ENCODE peak calls at places on chromosome 7, in ten cellular contexts. One of them, this sample, is unnamed.

GRCh38 chr7:16136896-16137295 is 284.4 kb downstream of the CRPPA start:
- DNase-seq in ovary: no peak
- DNase-seq in body of pancreas: no peak
- DNase-seq in mesothelial cell of epicardium: no peak
- DNase-seq in bronchial epithelial cell: no peak
- DNase-seq in lower lobe of right lung: no peak
- DNase-seq in DND-41: no peak
- DNase-seq in cardiac fibroblast: no peak
- DNase-seq in sigmoid colon: no peak
- DNase-seq in IMR-90: no peak
- DNase-seq in this sample: no peak

GRCh38 chr7:78489851-78490250 is 691.3 kb downstream of the PHTF2 start:
- DNase-seq in ovary: no peak
- DNase-seq in body of pancreas: no peak
- DNase-seq in mesothelial cell of epicardium: no peak
- DNase-seq in bronchial epithelial cell: no peak
- DNase-seq in lower lobe of right lung: no peak
- DNase-seq in DND-41: no peak
- DNase-seq in cardiac fibroblast: no peak
- DNase-seq in sigmoid colon: no peak
- DNase-seq in IMR-90: no peak
- DNase-seq in this sample: no peak

GRCh38 chr7:109939207-109939606 is 1151.7 kb upstream of the LRRN3 start:
- DNase-seq in ovary: no peak
- DNase-seq in body of pancreas: no peak
- DNase-seq in mesothelial cell of epicardium: no peak
- DNase-seq in bronchial epithelial cell: no peak
- DNase-seq in lower lobe of right lung: no peak
- DNase-seq in DND-41: no peak
- DNase-seq in cardiac fibroblast: no peak
- DNase-seq in sigmoid colon: no peak
- DNase-seq in IMR-90: no peak
- DNase-seq in this sample: no peak

GRCh38 chr7:47367369-47367768 is 214.5 kb downstream of the TNS3 start:
- DNase-seq in ovary: no peak
- DNase-seq in body of pancreas: no peak
- DNase-seq in mesothelial cell of epicardium: no peak
- DNase-seq in bronchial epithelial cell: no peak
- DNase-seq in lower lobe of right lung: no peak
- DNase-seq in DND-41: no peak
- DNase-seq in cardiac fibroblast: no peak
- DNase-seq in sigmoid colon: no peak
- DNase-seq in IMR-90: no peak
- DNase-seq in this sample: no peak

GRCh38 chr7:44063894-44064651 is 1.3 kb downstream of the PGAM2 start:
- DNase-seq in ovary: no peak
- DNase-seq in body of pancreas: no peak
- DNase-seq in mesothelial cell of epicardium: no peak
- DNase-seq in bronchial epithelial cell: no peak
- DNase-seq in lower lobe of right lung: peak; percentile 35
- DNase-seq in DND-41: no peak
- DNase-seq in cardiac fibroblast: peak; percentile 7
- DNase-seq in sigmoid colon: peak; percentile 62
- DNase-seq in IMR-90: no peak
- DNase-seq in this sample: no peak

GRCh38 chr7:123845823-123846216 is 851 bp downstream of the HYAL4 start:
- DNase-seq in ovary: no peak
- DNase-seq in body of pancreas: no peak
- DNase-seq in mesothelial cell of epicardium: no peak
- DNase-seq in bronchial epithelial cell: no peak
- DNase-seq in lower lobe of right lung: no peak
- DNase-seq in DND-41: peak; percentile 10
- DNase-seq in cardiac fibroblast: no peak
- DNase-seq in sigmoid colon: no peak
- DNase-seq in IMR-90: no peak
- DNase-seq in this sample: no peak

GRCh38 chr7:106659369-106659962 is 1.5 kb downstream of the CCDC71L start:
- DNase-seq in ovary: no peak
- DNase-seq in body of pancreas: no peak
- DNase-seq in mesothelial cell of epicardium: no peak
- DNase-seq in bronchial epithelial cell: no peak
- DNase-seq in lower lobe of right lung: no peak
- DNase-seq in DND-41: no peak
- DNase-seq in cardiac fibroblast: no peak
- DNase-seq in sigmoid colon: no peak
- DNase-seq in IMR-90: peak; percentile 18
- DNase-seq in this sample: no peak

GRCh38 chr7:143239822-143240221 is 18.0 kb downstream of the TAS2R40 start:
- DNase-seq in ovary: no peak
- DNase-seq in body of pancreas: no peak
- DNase-seq in mesothelial cell of epicardium: no peak
- DNase-seq in bronchial epithelial cell: peak; percentile 54
- DNase-seq in lower lobe of right lung: no peak
- DNase-seq in DND-41: no peak
- DNase-seq in cardiac fibroblast: peak; percentile 86
- DNase-seq in sigmoid colon: no peak
- DNase-seq in IMR-90: peak; percentile 19
- DNase-seq in this sample: peak; percentile 68

GRCh38 chr7:15938153-15938552 is 251.7 kb upstream of the MEOX2 start:
- DNase-seq in ovary: no peak
- DNase-seq in body of pancreas: no peak
- DNase-seq in mesothelial cell of epicardium: no peak
- DNase-seq in bronchial epithelial cell: no peak
- DNase-seq in lower lobe of right lung: no peak
- DNase-seq in DND-41: no peak
- DNase-seq in cardiac fibroblast: no peak
- DNase-seq in sigmoid colon: no peak
- DNase-seq in IMR-90: peak; percentile 25
- DNase-seq in this sample: no peak

GRCh38 chr7:142873281-142873784 is 12.2 kb downstream of the TRPV6 start:
- DNase-seq in ovary: no peak
- DNase-seq in body of pancreas: no peak
- DNase-seq in mesothelial cell of epicardium: no peak
- DNase-seq in bronchial epithelial cell: no peak
- DNase-seq in lower lobe of right lung: no peak
- DNase-seq in DND-41: peak; percentile 54
- DNase-seq in cardiac fibroblast: peak; percentile 6
- DNase-seq in sigmoid colon: no peak
- DNase-seq in IMR-90: no peak
- DNase-seq in this sample: no peak

GRCh38 chr7:13945670-13946069 is 43.8 kb downstream of the ETV1 start:
- DNase-seq in ovary: no peak
- DNase-seq in body of pancreas: peak; percentile 22
- DNase-seq in mesothelial cell of epicardium: no peak
- DNase-seq in bronchial epithelial cell: no peak
- DNase-seq in lower lobe of right lung: no peak
- DNase-seq in DND-41: no peak
- DNase-seq in cardiac fibroblast: peak; percentile 5
- DNase-seq in sigmoid colon: no peak
- DNase-seq in IMR-90: no peak
- DNase-seq in this sample: no peak

GRCh38 chr7:21946228-21946709 is 570 bp upstream of the CDCA7L start:
- DNase-seq in ovary: no peak
- DNase-seq in body of pancreas: no peak
- DNase-seq in mesothelial cell of epicardium: no peak
- DNase-seq in bronchial epithelial cell: peak; percentile 41
- DNase-seq in lower lobe of right lung: no peak
- DNase-seq in DND-41: no peak
- DNase-seq in cardiac fibroblast: no peak
- DNase-seq in sigmoid colon: no peak
- DNase-seq in IMR-90: no peak
- DNase-seq in this sample: no peak

GRCh38 chr7:826230-826905 is 5.9 kb upstream of the SUN1 start:
- DNase-seq in ovary: no peak
- DNase-seq in body of pancreas: no peak
- DNase-seq in mesothelial cell of epicardium: no peak
- DNase-seq in bronchial epithelial cell: no peak
- DNase-seq in lower lobe of right lung: no peak
- DNase-seq in DND-41: no peak
- DNase-seq in cardiac fibroblast: no peak
- DNase-seq in sigmoid colon: peak; percentile 64
- DNase-seq in IMR-90: no peak
- DNase-seq in this sample: no peak

GRCh38 chr7:1855396-1856160 is 185.5 kb downstream of the ELFN1 start:
- DNase-seq in ovary: no peak
- DNase-seq in body of pancreas: no peak
- DNase-seq in mesothelial cell of epicardium: peak; percentile 34
- DNase-seq in bronchial epithelial cell: no peak
- DNase-seq in lower lobe of right lung: peak; percentile 37
- DNase-seq in DND-41: no peak
- DNase-seq in cardiac fibroblast: no peak
- DNase-seq in sigmoid colon: peak; percentile 45
- DNase-seq in IMR-90: no peak
- DNase-seq in this sample: no peak

GRCh38 chr7:83850037-83850619 is 201.2 kb upstream of the SEMA3E start:
- DNase-seq in ovary: no peak
- DNase-seq in body of pancreas: no peak
- DNase-seq in mesothelial cell of epicardium: no peak
- DNase-seq in bronchial epithelial cell: no peak
- DNase-seq in lower lobe of right lung: no peak
- DNase-seq in DND-41: no peak
- DNase-seq in cardiac fibroblast: no peak
- DNase-seq in sigmoid colon: no peak
- DNase-seq in IMR-90: no peak
- DNase-seq in this sample: no peak

GRCh38 chr7:19744075-19744474 is 29.3 kb downstream of the TMEM196 start:
- DNase-seq in ovary: no peak
- DNase-seq in body of pancreas: no peak
- DNase-seq in mesothelial cell of epicardium: no peak
- DNase-seq in bronchial epithelial cell: no peak
- DNase-seq in lower lobe of right lung: no peak
- DNase-seq in DND-41: no peak
- DNase-seq in cardiac fibroblast: no peak
- DNase-seq in sigmoid colon: no peak
- DNase-seq in IMR-90: no peak
- DNase-seq in this sample: no peak
- TF ChIP-seq CTCF in ovary: no peak
- TF ChIP-seq CTCF in body of pancreas: no peak
- TF ChIP-seq CTCF in mesothelial cell of epicardium: no peak
- TF ChIP-seq CTCF in bronchial epithelial cell: no peak
- TF ChIP-seq CTCF in lower lobe of right lung: no peak
- TF ChIP-seq CTCF in DND-41: no peak
- TF ChIP-seq CTCF in cardiac fibroblast: no peak
- TF ChIP-seq CTCF in sigmoid colon: no peak
- TF ChIP-seq CTCF in IMR-90: no peak
- TF ChIP-seq CTCF in this sample: no peak

GRCh38 chr7:73978681-73979563 is 49.1 kb upstream of the ELN start:
- DNase-seq in ovary: no peak
- DNase-seq in body of pancreas: peak; percentile 92
- DNase-seq in mesothelial cell of epicardium: no peak
- DNase-seq in bronchial epithelial cell: peak; percentile 20
- DNase-seq in lower lobe of right lung: peak; percentile 82
- DNase-seq in DND-41: peak; percentile 33
- DNase-seq in cardiac fibroblast: peak; percentile 50
- DNase-seq in sigmoid colon: peak; percentile 64
- DNase-seq in IMR-90: no peak
- DNase-seq in this sample: peak; percentile 69
- TF ChIP-seq CTCF in ovary: no peak
- TF ChIP-seq CTCF in body of pancreas: peak; percentile 25
- TF ChIP-seq CTCF in mesothelial cell of epicardium: no peak
- TF ChIP-seq CTCF in bronchial epithelial cell: peak; percentile 46
- TF ChIP-seq CTCF in lower lobe of right lung: peak; percentile 32
- TF ChIP-seq CTCF in DND-41: peak; percentile 61
- TF ChIP-seq CTCF in cardiac fibroblast: peak; percentile 53
- TF ChIP-seq CTCF in sigmoid colon: no peak
- TF ChIP-seq CTCF in IMR-90: peak; percentile 29
- TF ChIP-seq CTCF in this sample: peak; percentile 30

GRCh38 chr7:12287886-12288285 is 76.8 kb downstream of the TMEM106B start:
- DNase-seq in ovary: no peak
- DNase-seq in body of pancreas: no peak
- DNase-seq in mesothelial cell of epicardium: no peak
- DNase-seq in bronchial epithelial cell: no peak
- DNase-seq in lower lobe of right lung: no peak
- DNase-seq in DND-41: no peak
- DNase-seq in cardiac fibroblast: no peak
- DNase-seq in sigmoid colon: no peak
- DNase-seq in IMR-90: no peak
- DNase-seq in this sample: no peak

GRCh38 chr7:12296051-12296570 is 85.0 kb downstream of the TMEM106B start:
- DNase-seq in ovary: no peak
- DNase-seq in body of pancreas: no peak
- DNase-seq in mesothelial cell of epicardium: no peak
- DNase-seq in bronchial epithelial cell: peak; percentile 56
- DNase-seq in lower lobe of right lung: no peak
- DNase-seq in DND-41: no peak
- DNase-seq in cardiac fibroblast: no peak
- DNase-seq in sigmoid colon: no peak
- DNase-seq in IMR-90: no peak
- DNase-seq in this sample: no peak

GRCh38 chr7:12294701-12295100 is 83.6 kb downstream of the TMEM106B start:
- DNase-seq in ovary: no peak
- DNase-seq in body of pancreas: no peak
- DNase-seq in mesothelial cell of epicardium: no peak
- DNase-seq in bronchial epithelial cell: no peak
- DNase-seq in lower lobe of right lung: no peak
- DNase-seq in DND-41: no peak
- DNase-seq in cardiac fibroblast: no peak
- DNase-seq in sigmoid colon: no peak
- DNase-seq in IMR-90: no peak
- DNase-seq in this sample: no peak

GRCh38 chr7:12289996-12290395 is 78.9 kb downstream of the TMEM106B start:
- DNase-seq in ovary: no peak
- DNase-seq in body of pancreas: no peak
- DNase-seq in mesothelial cell of epicardium: no peak
- DNase-seq in bronchial epithelial cell: no peak
- DNase-seq in lower lobe of right lung: no peak
- DNase-seq in DND-41: no peak
- DNase-seq in cardiac fibroblast: no peak
- DNase-seq in sigmoid colon: no peak
- DNase-seq in IMR-90: no peak
- DNase-seq in this sample: no peak

GRCh38 chr7:12291870-12292269 is 80.8 kb downstream of the TMEM106B start:
- DNase-seq in ovary: no peak
- DNase-seq in body of pancreas: no peak
- DNase-seq in mesothelial cell of epicardium: no peak
- DNase-seq in bronchial epithelial cell: no peak
- DNase-seq in lower lobe of right lung: no peak
- DNase-seq in DND-41: no peak
- DNase-seq in cardiac fibroblast: peak; percentile 25
- DNase-seq in sigmoid colon: no peak
- DNase-seq in IMR-90: peak; percentile 1
- DNase-seq in this sample: peak; percentile 14
- TF ChIP-seq CTCF in ovary: no peak
- TF ChIP-seq CTCF in body of pancreas: no peak
- TF ChIP-seq CTCF in mesothelial cell of epicardium: no peak
- TF ChIP-seq CTCF in bronchial epithelial cell: peak; percentile 11
- TF ChIP-seq CTCF in lower lobe of right lung: no peak
- TF ChIP-seq CTCF in DND-41: peak; percentile 46
- TF ChIP-seq CTCF in cardiac fibroblast: peak; percentile 36
- TF ChIP-seq CTCF in sigmoid colon: no peak
- TF ChIP-seq CTCF in IMR-90: peak; percentile 21
- TF ChIP-seq CTCF in this sample: no peak

DNA sequence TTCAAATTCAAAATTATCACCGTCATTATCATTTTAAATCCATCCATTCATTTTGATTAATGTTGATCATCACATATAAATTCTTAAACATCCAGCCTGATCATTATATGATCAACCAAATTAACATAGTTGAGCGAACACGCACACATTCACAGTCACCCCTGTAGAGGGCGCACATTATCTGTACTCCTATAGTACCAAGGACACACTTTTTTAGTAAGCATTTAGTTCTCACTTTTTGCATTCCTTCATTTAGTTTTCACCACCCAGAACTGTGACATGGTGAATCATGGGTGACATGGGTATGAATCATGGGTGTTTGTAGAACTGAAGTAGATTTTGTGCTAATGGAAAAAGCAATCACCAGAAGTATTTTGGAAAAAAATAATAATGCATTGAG is 26.0 kb upstream of the ZNF735 start:
- DNase-seq in ovary: no peak
- DNase-seq in body of pancreas: no peak
- DNase-seq in mesothelial cell of epicardium: no peak
- DNase-seq in bronchial epithelial cell: peak; percentile 21
- DNase-seq in lower lobe of right lung: no peak
- DNase-seq in DND-41: no peak
- DNase-seq in cardiac fibroblast: peak; percentile 10
- DNase-seq in sigmoid colon: no peak
- DNase-seq in IMR-90: no peak
- DNase-seq in this sample: peak; percentile 2
- TF ChIP-seq CTCF in ovary: no peak
- TF ChIP-seq CTCF in body of pancreas: no peak
- TF ChIP-seq CTCF in mesothelial cell of epicardium: no peak
- TF ChIP-seq CTCF in bronchial epithelial cell: no peak
- TF ChIP-seq CTCF in lower lobe of right lung: peak; percentile 41
- TF ChIP-seq CTCF in DND-41: peak; percentile 45
- TF ChIP-seq CTCF in cardiac fibroblast: no peak
- TF ChIP-seq CTCF in sigmoid colon: peak; percentile 29
- TF ChIP-seq CTCF in IMR-90: peak; percentile 11
- TF ChIP-seq CTCF in this sample: peak; percentile 11